ENCODE peak calls at places on chromosomes 6 and 20, in four cellular contexts. O is endothelial cell, Q is AG04450, B is K562. Z is an unnamed sample.

GRCh38 chr20:6829510-6830116 is 62.1 kb downstream of the BMP2 start:
- DNase-seq in O (no peak), Q (no peak), B (no peak), Z (no peak)

GRCh38 chr6:161637658-161638057 is 363.8 kb upstream of the AGPAT4 start:
- DNase-seq in O (no peak), Q (no peak), B (no peak), Z (no peak)

GRCh38 chr6:85464260-85464644 is 14.4 kb downstream of the NT5E start:
- DNase-seq in O (no peak), Q (peak), B (no peak), Z (peak)

GRCh38 chr6:136822051-136822378 is 377 bp upstream of the PEX7 start:
- DNase-seq in O (peak), Q (no peak), B (no peak), Z (no peak)

GRCh38 chr20:47540443-47541354 is 39.0 kb downstream of the NCOA3 start:
- DNase-seq in O (no peak), Q (no peak), B (peak), Z (no peak)

GRCh38 chr6:132005177-132005576 is 54.0 kb upstream of the CCN2 start:
- DNase-seq in O (no peak), Q (no peak), B (no peak), Z (no peak)

GRCh38 chr6:30931959-30932645 is at the start of gene SFTA2:
- DNase-seq in O (no peak), Q (no peak), B (no peak), Z (no peak)

GRCh38 chr6:111478749-111479148 is 4.3 kb downstream of the REV3L start:
- DNase-seq in O (no peak), Q (no peak), B (no peak), Z (no peak)

GRCh38 chr20:14580426-14581074 is 243.1 kb upstream of the FLRT3 start:
- DNase-seq in O (no peak), Q (no peak), B (no peak), Z (no peak)

GRCh38 chr20:62921119-62921687 is 5.1 kb downstream of the DIDO1 start:
- DNase-seq in O (peak), Q (no peak), B (peak), Z (no peak)

GRCh38 chr6:57221936-57222683 is at the start of gene RAB23:
- DNase-seq in O (peak), Q (peak), B (peak), Z (peak)

GRCh38 chr6:161153725-161154124 is 120.1 kb downstream of the AGPAT4 start:
- DNase-seq in O (no peak), Q (no peak), B (no peak), Z (no peak)

GRCh38 chr20:41314386-41314785 is 3.1 kb downstream of the ZHX3 start:
- DNase-seq in O (no peak), Q (no peak), B (no peak), Z (no peak)

GRCh38 chr6:3137057-3137777 is 18.7 kb downstream of the BPHL start:
- DNase-seq in O (no peak), Q (no peak), B (no peak), Z (no peak)

GRCh38 chr6:24919404-24919892 is 16.3 kb downstream of the RIPOR2 start:
- DNase-seq in O (no peak), Q (no peak), B (no peak), Z (no peak)

GRCh38 chr20:25437153-25437581 is 29.7 kb downstream of the GINS1 start:
- DNase-seq in O (no peak), Q (no peak), B (no peak), Z (no peak)

GRCh38 chr20:17345321-17345720 is 118.5 kb downstream of the PCSK2 start:
- DNase-seq in O (no peak), Q (no peak), B (no peak), Z (no peak)

GRCh38 chr20:2131366-2131765 is 29.7 kb downstream of the STK35 start:
- DNase-seq in O (no peak), Q (no peak), B (no peak), Z (no peak)

GRCh38 chr6:94894300-94894699 is 683.0 kb upstream of the MANEA start:
- DNase-seq in O (no peak), Q (no peak), B (no peak), Z (no peak)

GRCh38 chr6:36963451-36964290 is 9.1 kb downstream of the PI16 start:
- DNase-seq in O (no peak), Q (no peak), B (no peak), Z (no peak)

GRCh38 chr6:99132026-99132425 is 184.3 kb upstream of the FBXL4 start:
- DNase-seq in O (no peak), Q (no peak), B (no peak), Z (no peak)

GRCh38 chr20:57849868-57850215 is 140.0 kb upstream of the PMEPA1 start:
- DNase-seq in O (no peak), Q (no peak), B (no peak), Z (peak)

GRCh38 chr6:42296614-42297013 is 79.0 kb upstream of the MRPS10 start:
- DNase-seq in O (no peak), Q (no peak), B (no peak), Z (no peak)

GRCh38 chr6:31065556-31065955 is 46.8 kb downstream of the C6orf15 start:
- DNase-seq in O (no peak), Q (no peak), B (no peak), Z (no peak)

GRCh38 chr20:37873909-37874308 is 29.0 kb upstream of the VSTM2L start:
- DNase-seq in O (no peak), Q (no peak), B (no peak), Z (no peak)
- TF ChIP-seq CTCF in O (no peak), Q (no peak), B (no peak), Z (no peak)

GRCh38 chr20:50320910-50321796 is 130.5 kb downstream of the CEBPB start:
- DNase-seq in O (peak), Q (peak), B (peak), Z (peak)
- TF ChIP-seq CTCF in O (no peak), Q (no peak), B (no peak), Z (no peak)

DNA sequence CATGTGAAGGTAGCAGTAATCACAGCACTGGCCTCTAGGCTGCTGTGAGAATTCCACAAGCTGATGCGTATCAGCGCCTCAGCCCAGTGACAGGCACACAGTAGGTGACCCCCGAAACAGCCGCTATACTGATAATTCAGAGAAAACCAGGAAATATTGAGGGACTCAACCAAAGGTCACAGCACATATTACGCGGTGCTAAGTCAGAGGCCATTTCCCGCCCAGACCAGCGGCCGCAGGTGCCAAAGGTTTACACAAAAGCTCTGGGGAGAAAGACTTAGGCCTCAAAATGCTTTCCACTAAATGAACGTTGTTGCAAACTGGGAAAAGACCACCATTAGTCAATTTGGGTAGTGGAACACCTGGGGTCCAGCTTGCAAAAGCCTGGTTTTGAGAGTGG is 4.9 kb downstream of the NOL4L start:
- DNase-seq in O (no peak), Q (no peak), B (no peak), Z (no peak)
- TF ChIP-seq CTCF in O (no peak), Q (no peak), B (no peak), Z (no peak)

GRCh38 chr6:170584181-170584953 is at the start of gene PDCD2:
- DNase-seq in O (peak), Q (peak), B (peak), Z (peak)
- TF ChIP-seq CTCF in O (no peak), Q (no peak), B (no peak), Z (no peak)

GRCh38 chr6:43407296-43407695 is 20.0 kb upstream of the ABCC10 start:
- DNase-seq in O (no peak), Q (no peak), B (no peak), Z (no peak)

GRCh38 chr6:43402819-43403218 is 24.5 kb upstream of the ABCC10 start:
- DNase-seq in O (no peak), Q (no peak), B (peak), Z (no peak)

GRCh38 chr6:43401730-43402129 is 25.6 kb upstream of the ABCC10 start:
- DNase-seq in O (no peak), Q (no peak), B (no peak), Z (no peak)

GRCh38 chr6:43399932-43400487 is 27.3 kb upstream of the ABCC10 start:
- DNase-seq in O (no peak), Q (no peak), B (no peak), Z (no peak)

GRCh38 chr6:43405354-43405753 is 22.0 kb upstream of the ABCC10 start:
- DNase-seq in O (no peak), Q (no peak), B (no peak), Z (no peak)
- TF ChIP-seq CTCF in O (no peak), Q (no peak), B (no peak), Z (no peak)

GRCh38 chr20:45118028-45118427 is 3.1 kb upstream of the WFDC5 start:
- DNase-seq in O (no peak), Q (no peak), B (peak), Z (no peak)
- TF ChIP-seq CTCF in O (no peak), Q (peak), B (no peak), Z (no peak)

GRCh38 chr20:38222923-38223742 is 37.4 kb downstream of the KIAA1755 start:
- DNase-seq in O (no peak), Q (no peak), B (no peak), Z (no peak)
- TF ChIP-seq CTCF in O (no peak), Q (no peak), B (no peak), Z (peak)

GRCh38 chr6:125512621-125513020 is 210.9 kb upstream of the HDDC2 start:
- DNase-seq in O (no peak), Q (no peak), B (no peak), Z (no peak)
- TF ChIP-seq CTCF in O (peak), Q (no peak), B (peak), Z (peak)

GRCh38 chr20:48578397-48579098 is 249.3 kb downstream of the PREX1 start:
- DNase-seq in O (no peak), Q (no peak), B (no peak), Z (no peak)
- TF ChIP-seq CTCF in O (no peak), Q (no peak), B (peak), Z (no peak)

Z was measured in osteocyte.